ENCODE peak calls at places on chromosome 20, in five cellular contexts. U, Z, L, X and F are unnamed samples.

GRCh38 chr20:19976595-19977372 is 40.4 kb upstream of the NAA20 start:
- DNase-seq in U (peak), Z (no peak), L (no peak), X (no peak), F (peak)

GRCh38 chr20:31948008-31948407 is 3.8 kb downstream of the PDRG1 start:
- DNase-seq in U (no peak), Z (no peak), L (no peak), X (no peak), F (no peak)

GRCh38 chr20:14470231-14470894 is 133.0 kb upstream of the FLRT3 start:
- DNase-seq in U (no peak), Z (no peak), L (no peak), X (no peak), F (peak)

GRCh38 chr20:10762216-10762615 is 88.4 kb upstream of the JAG1 start:
- DNase-seq in U (no peak), Z (no peak), L (no peak), X (no peak), F (no peak)

GRCh38 chr20:21232546-21233280 is 70.4 kb upstream of the XRN2 start:
- DNase-seq in U (no peak), Z (peak), L (no peak), X (no peak), F (peak)

GRCh38 chr20:20820104-20820503 is 107.7 kb upstream of the RALGAPA2 start:
- DNase-seq in U (no peak), Z (no peak), L (no peak), X (no peak), F (peak)

GRCh38 chr20:51529027-51529749 is 13.3 kb downstream of the NFATC2 start:
- DNase-seq in U (no peak), Z (no peak), L (no peak), X (no peak), F (no peak)

GRCh38 chr20:33674294-33675126 is at the start of gene NECAB3:
- DNase-seq in U (peak), Z (peak), L (no peak), X (peak), F (peak)

GRCh38 chr20:50491926-50492634 is 18.1 kb upstream of the PTPN1 start:
- DNase-seq in U (no peak), Z (no peak), L (no peak), X (no peak), F (peak)

GRCh38 chr20:58603656-58604184 is 47.4 kb upstream of the STX16 start:
- DNase-seq in U (no peak), Z (no peak), L (no peak), X (no peak), F (no peak)

GRCh38 chr20:61760321-61761112 is 305.2 kb downstream of the TAF4 start:
- DNase-seq in U (no peak), Z (no peak), L (no peak), X (no peak), F (no peak)

GRCh38 chr20:37651932-37652331 is 41.9 kb upstream of the CTNNBL1 start:
- DNase-seq in U (peak), Z (no peak), L (no peak), X (no peak), F (peak)

GRCh38 chr20:46154796-46155195 is 36.7 kb downstream of the CD40 start:
- DNase-seq in U (no peak), Z (no peak), L (no peak), X (no peak), F (no peak)

GRCh38 chr20:10314198-10314597 is 95.6 kb downstream of the SNAP25 start:
- DNase-seq in U (no peak), Z (no peak), L (no peak), X (no peak), F (no peak)